ENCODE peak calls at places on chromosomes 1 and 21, in ten cellular contexts. One of them, this sample, is unnamed.

GRCh38 chr1:223341111-223341510 is 22.9 kb downstream of the SUSD4 start:
- DNase-seq in K562: no peak
- DNase-seq in GM23338: no peak
- DNase-seq in HepG2: no peak
- DNase-seq in GM12892: no peak
- DNase-seq in stomach: peak
- DNase-seq in upper lobe of left lung: peak
- DNase-seq in H1: no peak
- DNase-seq in sigmoid colon: peak
- DNase-seq in prostate gland: no peak
- DNase-seq in this sample: no peak

GRCh38 chr1:36464605-36465393 is 615 bp upstream of the MRPS15 start:
- DNase-seq in prostate gland: no peak
- DNase-seq in GM23338: peak
- DNase-seq in stomach: no peak
- DNase-seq in H1: no peak
- DNase-seq in K562: no peak
- DNase-seq in HepG2: no peak
- DNase-seq in upper lobe of left lung: no peak
- DNase-seq in sigmoid colon: no peak
- DNase-seq in GM12892: peak
- DNase-seq in this sample: no peak

GRCh38 chr21:30623362-30623761 is 2.9 kb downstream of the KRTAP20-4 start:
- DNase-seq in upper lobe of left lung: no peak
- DNase-seq in H1: no peak
- DNase-seq in sigmoid colon: no peak
- DNase-seq in K562: no peak
- DNase-seq in stomach: no peak
- DNase-seq in GM23338: no peak
- DNase-seq in HepG2: no peak
- DNase-seq in GM12892: no peak
- DNase-seq in prostate gland: no peak
- DNase-seq in this sample: no peak

GRCh38 chr1:9671377-9672140 is 20.0 kb downstream of the PIK3CD start:
- DNase-seq in H1: no peak
- DNase-seq in GM12892: no peak
- DNase-seq in HepG2: peak
- DNase-seq in GM23338: no peak
- DNase-seq in prostate gland: no peak
- DNase-seq in stomach: no peak
- DNase-seq in sigmoid colon: no peak
- DNase-seq in K562: no peak
- DNase-seq in upper lobe of left lung: no peak
- DNase-seq in this sample: no peak

GRCh38 chr1:2208309-2209239 is 14.0 kb upstream of the FAAP20 start:
- DNase-seq in H1: no peak
- DNase-seq in HepG2: peak
- DNase-seq in GM12892: no peak
- DNase-seq in prostate gland: peak
- DNase-seq in GM23338: no peak
- DNase-seq in K562: no peak
- DNase-seq in sigmoid colon: peak
- DNase-seq in upper lobe of left lung: peak
- DNase-seq in stomach: peak
- DNase-seq in this sample: peak

GRCh38 chr21:41112740-41113692 is 54.9 kb upstream of the BACE2 start:
- DNase-seq in prostate gland: no peak
- DNase-seq in upper lobe of left lung: no peak
- DNase-seq in HepG2: no peak
- DNase-seq in GM12892: no peak
- DNase-seq in H1: no peak
- DNase-seq in K562: no peak
- DNase-seq in sigmoid colon: no peak
- DNase-seq in stomach: no peak
- DNase-seq in GM23338: peak
- DNase-seq in this sample: no peak

GRCh38 chr1:31295874-31296485 is 608 bp downstream of the SNRNP40 start:
- DNase-seq in H1: no peak
- DNase-seq in GM12892: no peak
- DNase-seq in upper lobe of left lung: no peak
- DNase-seq in HepG2: no peak
- DNase-seq in sigmoid colon: no peak
- DNase-seq in stomach: no peak
- DNase-seq in prostate gland: no peak
- DNase-seq in GM23338: no peak
- DNase-seq in K562: no peak
- DNase-seq in this sample: no peak

GRCh38 chr1:7404046-7404742 is 366.9 kb upstream of the VAMP3 start:
- DNase-seq in GM12892: no peak
- DNase-seq in K562: no peak
- DNase-seq in stomach: peak
- DNase-seq in H1: peak
- DNase-seq in prostate gland: peak
- DNase-seq in sigmoid colon: peak
- DNase-seq in GM23338: no peak
- DNase-seq in upper lobe of left lung: no peak
- DNase-seq in HepG2: no peak
- DNase-seq in this sample: no peak

GRCh38 chr1:30794260-30794659 is 36.7 kb upstream of the LAPTM5 start:
- DNase-seq in GM23338: no peak
- DNase-seq in sigmoid colon: no peak
- DNase-seq in H1: no peak
- DNase-seq in K562: no peak
- DNase-seq in upper lobe of left lung: no peak
- DNase-seq in HepG2: no peak
- DNase-seq in stomach: no peak
- DNase-seq in prostate gland: no peak
- DNase-seq in GM12892: no peak
- DNase-seq in this sample: no peak

GRCh38 chr1:204509186-204509635 is 7.0 kb upstream of the MDM4 start:
- DNase-seq in GM23338: no peak
- DNase-seq in prostate gland: no peak
- DNase-seq in K562: no peak
- DNase-seq in H1: no peak
- DNase-seq in HepG2: peak
- DNase-seq in stomach: no peak
- DNase-seq in sigmoid colon: no peak
- DNase-seq in GM12892: no peak
- DNase-seq in upper lobe of left lung: no peak
- DNase-seq in this sample: no peak

GRCh38 chr1:204507317-204508105 is 8.7 kb upstream of the MDM4 start:
- DNase-seq in GM12892: no peak
- DNase-seq in GM23338: peak
- DNase-seq in stomach: no peak
- DNase-seq in HepG2: peak
- DNase-seq in upper lobe of left lung: no peak
- DNase-seq in prostate gland: no peak
- DNase-seq in H1: peak
- DNase-seq in K562: peak
- DNase-seq in sigmoid colon: no peak
- DNase-seq in this sample: no peak

GRCh38 chr1:204506091-204506968 is 9.9 kb upstream of the MDM4 start:
- DNase-seq in H1: peak
- DNase-seq in stomach: peak
- DNase-seq in sigmoid colon: peak
- DNase-seq in prostate gland: peak
- DNase-seq in HepG2: peak
- DNase-seq in upper lobe of left lung: no peak
- DNase-seq in GM23338: peak
- DNase-seq in K562: peak
- DNase-seq in GM12892: no peak
- DNase-seq in this sample: peak

GRCh38 chr1:204505674-204506073 is 10.5 kb upstream of the MDM4 start:
- DNase-seq in stomach: no peak
- DNase-seq in K562: no peak
- DNase-seq in upper lobe of left lung: no peak
- DNase-seq in GM23338: no peak
- DNase-seq in prostate gland: no peak
- DNase-seq in sigmoid colon: no peak
- DNase-seq in GM12892: no peak
- DNase-seq in H1: no peak
- DNase-seq in HepG2: no peak
- DNase-seq in this sample: no peak

DNA sequence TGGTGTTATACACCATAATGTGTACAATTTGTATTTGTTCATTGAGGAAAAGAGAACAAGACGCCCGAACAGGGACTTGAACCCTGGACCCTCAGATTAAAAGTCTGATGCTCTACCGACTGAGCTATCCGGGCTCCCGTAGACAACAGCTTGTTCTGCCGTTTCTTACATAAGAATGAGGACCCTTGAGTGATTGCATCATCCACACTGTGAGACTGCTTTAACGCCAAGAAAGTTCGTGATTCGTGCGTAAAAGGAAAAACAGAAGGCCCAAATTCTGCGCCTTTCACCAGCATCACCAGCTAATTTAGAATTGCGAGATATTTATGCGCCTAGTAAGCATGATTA is 9.3 kb upstream of the MDM4 start:
- DNase-seq in GM23338: peak
- DNase-seq in stomach: peak
- DNase-seq in H1: peak
- DNase-seq in K562: peak
- DNase-seq in prostate gland: peak
- DNase-seq in GM12892: no peak
- DNase-seq in upper lobe of left lung: no peak
- DNase-seq in HepG2: peak
- DNase-seq in sigmoid colon: peak
- DNase-seq in this sample: peak
- TF ChIP-seq POLR2AphosphoS5 in GM23338: no peak
- TF ChIP-seq POLR2AphosphoS5 in stomach: peak
- TF ChIP-seq POLR2AphosphoS5 in H1: no peak
- TF ChIP-seq POLR2AphosphoS5 in K562: peak
- TF ChIP-seq POLR2AphosphoS5 in prostate gland: peak
- TF ChIP-seq POLR2AphosphoS5 in GM12892: no peak
- TF ChIP-seq POLR2AphosphoS5 in upper lobe of left lung: peak
- TF ChIP-seq POLR2AphosphoS5 in HepG2: no peak
- TF ChIP-seq POLR2AphosphoS5 in sigmoid colon: peak
- TF ChIP-seq POLR2AphosphoS5 in this sample: peak

DNA sequence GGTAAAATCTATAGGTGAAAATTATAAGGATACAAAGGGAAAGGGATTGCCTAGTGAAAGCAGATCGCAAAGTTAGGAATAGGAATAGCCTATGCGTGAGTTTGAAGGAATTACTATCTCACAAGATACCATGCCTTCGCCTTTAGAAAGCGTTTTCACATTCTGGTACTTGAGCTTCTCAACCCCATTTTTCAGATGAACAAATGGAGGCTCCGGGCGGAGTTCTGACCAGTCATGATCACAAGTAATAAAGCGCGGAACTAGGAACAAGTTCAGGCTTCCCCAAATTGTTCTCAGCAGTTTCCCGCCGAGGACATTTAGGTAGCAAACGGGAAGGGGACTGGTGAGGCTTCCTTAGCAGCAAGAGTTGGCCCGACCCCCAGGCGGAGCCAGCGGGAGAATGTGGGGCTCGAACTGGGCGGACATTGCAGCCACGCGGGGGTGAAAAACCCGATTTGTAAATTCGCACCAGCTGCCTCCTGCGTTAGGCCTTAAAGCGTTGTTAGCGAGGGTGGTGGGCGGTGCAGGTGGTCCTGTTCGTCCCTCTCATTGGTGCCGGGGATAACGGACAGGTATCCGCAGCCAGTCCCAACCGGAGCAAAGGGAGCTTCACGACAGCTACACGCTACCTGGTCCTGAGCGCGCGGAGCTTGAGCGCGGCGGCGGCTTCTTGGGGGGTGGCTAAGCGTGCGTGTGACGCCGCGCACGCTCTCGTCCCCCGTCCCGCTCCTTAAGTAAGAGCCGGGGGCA is 15.4 kb downstream of the SEMA6C start:
- DNase-seq in GM12892: peak
- DNase-seq in GM23338: peak
- DNase-seq in sigmoid colon: peak
- DNase-seq in H1: peak
- DNase-seq in prostate gland: peak
- DNase-seq in K562: peak
- DNase-seq in HepG2: no peak
- DNase-seq in stomach: peak
- DNase-seq in upper lobe of left lung: peak
- DNase-seq in this sample: peak
- TF ChIP-seq POLR2AphosphoS5 in GM12892: no peak
- TF ChIP-seq POLR2AphosphoS5 in GM23338: peak
- TF ChIP-seq POLR2AphosphoS5 in sigmoid colon: peak
- TF ChIP-seq POLR2AphosphoS5 in H1: peak
- TF ChIP-seq POLR2AphosphoS5 in prostate gland: peak
- TF ChIP-seq POLR2AphosphoS5 in K562: no peak
- TF ChIP-seq POLR2AphosphoS5 in HepG2: no peak
- TF ChIP-seq POLR2AphosphoS5 in stomach: no peak
- TF ChIP-seq POLR2AphosphoS5 in upper lobe of left lung: peak
- TF ChIP-seq POLR2AphosphoS5 in this sample: no peak

DNA sequence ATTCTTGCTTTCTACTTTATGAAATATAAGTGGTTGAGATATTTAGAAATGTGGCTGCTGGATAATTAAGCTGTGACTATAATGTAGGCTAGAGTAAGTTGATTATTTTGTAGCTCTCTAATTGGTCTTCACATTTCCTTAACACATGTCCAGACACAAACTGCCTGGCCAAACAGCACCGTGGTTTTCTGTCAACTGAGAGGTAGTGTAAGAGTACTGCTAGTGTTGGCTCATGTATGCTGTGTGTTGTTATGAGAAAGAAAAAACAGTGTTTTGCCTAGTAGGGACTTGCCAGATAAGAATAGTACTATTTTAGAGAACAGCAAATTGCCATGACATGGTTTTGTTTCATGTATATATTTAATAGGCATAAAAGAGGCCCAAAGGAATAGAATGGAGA is 37.1 kb downstream of the TMED5 start:
- DNase-seq in sigmoid colon: no peak
- DNase-seq in K562: no peak
- DNase-seq in prostate gland: no peak
- DNase-seq in HepG2: no peak
- DNase-seq in upper lobe of left lung: no peak
- DNase-seq in GM12892: no peak
- DNase-seq in stomach: no peak
- DNase-seq in GM23338: no peak
- DNase-seq in H1: no peak
- DNase-seq in this sample: no peak
- TF ChIP-seq POLR2AphosphoS5 in sigmoid colon: no peak
- TF ChIP-seq POLR2AphosphoS5 in K562: no peak
- TF ChIP-seq POLR2AphosphoS5 in prostate gland: no peak
- TF ChIP-seq POLR2AphosphoS5 in HepG2: no peak
- TF ChIP-seq POLR2AphosphoS5 in upper lobe of left lung: no peak
- TF ChIP-seq POLR2AphosphoS5 in GM12892: no peak
- TF ChIP-seq POLR2AphosphoS5 in stomach: no peak
- TF ChIP-seq POLR2AphosphoS5 in GM23338: no peak
- TF ChIP-seq POLR2AphosphoS5 in H1: no peak
- TF ChIP-seq POLR2AphosphoS5 in this sample: no peak

DNA sequence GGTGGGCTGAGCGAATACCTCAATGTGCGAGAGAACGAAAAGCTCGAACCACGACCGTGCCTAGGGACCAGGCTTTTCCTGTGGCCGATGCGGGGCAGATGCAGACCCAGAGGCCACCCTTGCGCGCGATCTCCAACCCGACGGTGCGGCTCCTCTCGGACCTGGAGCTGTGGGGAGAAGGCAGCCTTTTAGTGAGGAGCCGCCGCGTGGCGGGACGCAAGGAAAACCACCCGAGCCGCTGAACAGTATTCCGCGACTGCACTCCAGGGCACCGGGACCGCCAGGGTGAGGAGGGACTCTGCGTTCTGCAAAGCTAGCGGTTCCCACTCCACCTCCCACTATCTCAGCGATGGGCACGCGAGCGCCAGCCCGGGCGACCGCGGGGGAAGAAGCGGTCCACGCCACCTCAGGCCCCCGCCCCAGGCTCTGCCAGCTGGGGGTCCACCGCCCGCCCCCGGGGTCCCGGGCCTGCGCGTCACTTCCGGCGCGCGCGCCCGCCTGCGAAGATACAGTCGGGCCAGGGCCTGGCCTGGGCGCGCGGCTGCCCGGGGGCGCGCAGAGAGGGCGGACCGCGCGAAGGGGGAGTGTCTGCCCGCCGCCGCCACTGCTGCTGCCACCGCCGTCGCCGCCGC is 66.5 kb upstream of the PRKACB start:
- DNase-seq in GM12892: peak
- DNase-seq in GM23338: peak
- DNase-seq in prostate gland: peak
- DNase-seq in stomach: peak
- DNase-seq in H1: peak
- DNase-seq in sigmoid colon: peak
- DNase-seq in upper lobe of left lung: peak
- DNase-seq in K562: peak
- DNase-seq in HepG2: peak
- DNase-seq in this sample: peak
- TF ChIP-seq POLR2AphosphoS5 in GM12892: no peak
- TF ChIP-seq POLR2AphosphoS5 in GM23338: peak
- TF ChIP-seq POLR2AphosphoS5 in prostate gland: no peak
- TF ChIP-seq POLR2AphosphoS5 in stomach: peak
- TF ChIP-seq POLR2AphosphoS5 in H1: peak
- TF ChIP-seq POLR2AphosphoS5 in sigmoid colon: no peak
- TF ChIP-seq POLR2AphosphoS5 in upper lobe of left lung: no peak
- TF ChIP-seq POLR2AphosphoS5 in K562: peak
- TF ChIP-seq POLR2AphosphoS5 in HepG2: peak
- TF ChIP-seq POLR2AphosphoS5 in this sample: no peak

This sample was measured in transverse colon.